ENCODE peak calls at places on chromosomes 12 and 14, in five cellular contexts. Y, N, S, G and T are unnamed samples.
A peak's percentile ranks its signal among the peaks of the same experiment; 100 is the strongest.

GRCh38 chr12:128848371-128848770 is 4.9 kb upstream of the GLT1D1 start:
- DNase-seq in Y (no peak), N (no peak), S (no peak), G (no peak), T (no peak)

GRCh38 chr14:34368971-34369665 is 92.9 kb downstream of the SPTSSA start:
- DNase-seq in Y (no peak), N (no peak), S (no peak), G (no peak), T (no peak)

GRCh38 chr12:53223006-53223305 is 9.1 kb downstream of the RARG start:
- DNase-seq in Y (peak; percentile 28), N (no peak), S (no peak), G (no peak), T (no peak)

GRCh38 chr12:132018193-132018916 is 68.6 kb downstream of the EP400 start:
- DNase-seq in Y (no peak), N (peak; percentile 24), S (no peak), G (no peak), T (no peak)

GRCh38 chr12:30908389-30909087 is 18.0 kb upstream of the TSPAN11 start:
- DNase-seq in Y (no peak), N (peak; percentile 45), S (no peak), G (no peak), T (no peak)

GRCh38 chr12:34292736-34293625 is 270.7 kb downstream of the ALG10 start:
- DNase-seq in Y (peak; percentile 16), N (no peak), S (no peak), G (no peak), T (peak; percentile 2)

GRCh38 chr12:4562034-4562657 is at the start of gene DYRK4:
- DNase-seq in Y (peak; percentile 82), N (peak; percentile 60), S (peak; percentile 85), G (no peak), T (peak; percentile 75)

GRCh38 chr12:56988207-56988739 is 18.1 kb downstream of the ZBTB39 start:
- DNase-seq in Y (no peak), N (no peak), S (no peak), G (no peak), T (peak; percentile 41)

GRCh38 chr12:99121476-99121965 is 476.4 kb downstream of the APAF1 start:
- DNase-seq in Y (no peak), N (no peak), S (no peak), G (no peak), T (no peak)

GRCh38 chr14:78448483-78449094 is 278.4 kb downstream of the NRXN3 start:
- DNase-seq in Y (no peak), N (no peak), S (peak; percentile 73), G (peak; percentile 15), T (peak; percentile 36)

GRCh38 chr12:69036533-69036932 is 103.6 kb upstream of the CPM start:
- DNase-seq in Y (no peak), N (no peak), S (no peak), G (no peak), T (no peak)

GRCh38 chr12:132804426-132804861 is 24.2 kb downstream of the GOLGA3 start:
- DNase-seq in Y (no peak), N (no peak), S (no peak), G (no peak), T (no peak)

GRCh38 chr12:108826115-108826806 is 31.1 kb downstream of the SSH1 start:
- DNase-seq in Y (peak; percentile 78), N (peak; percentile 97), S (no peak), G (no peak), T (peak; percentile 81)

GRCh38 chr12:11958216-11959091 is 112.3 kb upstream of the BCL2L14 start:
- DNase-seq in Y (no peak), N (peak; percentile 95), S (no peak), G (no peak), T (no peak)

GRCh38 chr14:90514015-90514398 is 117.2 kb downstream of the CALM1 start:
- DNase-seq in Y (no peak), N (no peak), S (no peak), G (no peak), T (no peak)

GRCh38 chr12:12965836-12966235 is 13.9 kb upstream of the GPRC5D start:
- DNase-seq in Y (no peak), N (no peak), S (no peak), G (no peak), T (no peak)

GRCh38 chr12:80195143-80195726 is 95.9 kb downstream of the OTOGL start:
- DNase-seq in Y (no peak), N (peak; percentile 86), S (no peak), G (peak; percentile 36), T (no peak)

GRCh38 chr14:92581966-92582566 is 68.5 kb downstream of the RIN3 start:
- DNase-seq in Y (no peak), N (no peak), S (no peak), G (no peak), T (no peak)

GRCh38 chr14:74913986-74914573 is 9.0 kb downstream of the RPS6KL1 start:
- DNase-seq in Y (peak; percentile 87), N (peak; percentile 77), S (peak; percentile 41), G (peak; percentile 12), T (peak; percentile 64)

DNA sequence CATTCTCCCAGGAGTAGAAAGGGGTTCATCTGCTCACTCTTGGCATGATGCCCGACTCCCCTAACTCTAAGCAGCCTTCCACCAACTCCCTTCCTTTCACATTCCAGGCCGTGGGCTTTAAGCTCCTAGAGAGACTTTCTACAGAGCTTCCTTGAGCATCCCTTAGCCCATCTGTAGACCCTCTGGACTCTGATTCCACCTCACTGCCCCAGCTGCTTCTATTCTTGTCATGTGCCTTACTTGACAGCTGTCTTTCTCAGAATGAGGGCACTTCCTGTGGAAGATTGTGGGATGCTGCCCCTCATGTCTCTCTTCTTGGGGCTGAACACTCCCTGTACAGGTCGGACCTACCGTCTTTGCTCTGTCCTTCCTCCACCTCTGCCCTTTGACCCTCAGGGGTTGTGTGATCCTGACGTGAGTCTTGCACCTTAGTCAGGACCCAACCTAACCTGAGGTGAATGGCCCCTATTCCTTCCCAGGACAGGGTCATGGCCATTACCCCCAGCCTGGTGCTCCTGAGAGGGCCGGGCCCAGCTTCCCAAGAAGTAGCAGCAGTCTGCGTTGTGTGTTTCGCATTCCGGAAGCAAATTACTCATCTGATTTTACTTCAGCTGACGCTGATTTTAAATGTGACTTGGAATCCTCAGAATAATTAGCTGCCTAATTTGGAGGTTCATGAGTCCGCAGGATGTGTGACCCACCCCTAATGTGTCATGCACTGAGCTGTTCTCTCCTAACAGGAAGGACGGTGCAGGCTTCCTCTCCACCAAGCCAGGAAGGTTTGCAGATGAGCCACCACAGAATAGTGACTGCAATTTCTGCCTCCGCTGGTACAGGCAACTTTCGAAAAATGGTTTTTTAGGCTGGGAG is 2.7 kb upstream of the GALNT6 start:
- DNase-seq in Y (no peak), N (peak; percentile 96), S (no peak), G (no peak), T (no peak)
- H3K27ac ChIP-seq in Y (peak overlapping the region; percentile 23), N (peak overlapping the region; percentile 73), S (no peak overlapping the region), G (no peak overlapping the region), T (no peak overlapping the region)

GRCh38 chr12:32135967-32136366 is 29.3 kb downstream of the BICD1 start:
- DNase-seq in Y (no peak), N (no peak), S (no peak), G (no peak), T (no peak)

GRCh38 chr12:32140867-32141266 is 34.2 kb downstream of the BICD1 start:
- DNase-seq in Y (no peak), N (no peak), S (no peak), G (no peak), T (no peak)

GRCh38 chr12:32136404-32136803 is 29.8 kb downstream of the BICD1 start:
- DNase-seq in Y (no peak), N (no peak), S (no peak), G (no peak), T (no peak)

GRCh38 chr12:32134144-32134888 is 27.7 kb downstream of the BICD1 start:
- DNase-seq in Y (no peak), N (peak; percentile 83), S (no peak), G (no peak), T (no peak)

GRCh38 chr12:32139064-32139421 is 32.4 kb downstream of the BICD1 start:
- DNase-seq in Y (no peak), N (peak; percentile 66), S (no peak), G (no peak), T (no peak)
- H3K4me1 ChIP-seq in Y (no peaks in the 10 kb centered on the region), N (peaks cover 4% of the 10 kb centered on the region), S (peaks cover 5% of the 10 kb centered on the region), G (no peaks in the 10 kb centered on the region), T (peaks cover 25% of the 10 kb centered on the region)

GRCh38 chr14:100320157-100320856 is 2.8 kb upstream of the SLC25A47 start:
- DNase-seq in Y (no peak), N (no peak), S (no peak), G (no peak), T (no peak)

GRCh38 chr14:100317897-100318808 is 5.0 kb upstream of the SLC25A47 start:
- DNase-seq in Y (peak; percentile 88), N (peak; percentile 26), S (no peak), G (peak; percentile 35), T (peak; percentile 83)

GRCh38 chr14:100314724-100315123 is 8.4 kb upstream of the SLC25A47 start:
- DNase-seq in Y (no peak), N (no peak), S (no peak), G (no peak), T (no peak)

GRCh38 chr14:100313464-100314230 is 7.4 kb upstream of the SLC25A29 start:
- DNase-seq in Y (no peak), N (no peak), S (no peak), G (no peak), T (no peak)

DNA sequence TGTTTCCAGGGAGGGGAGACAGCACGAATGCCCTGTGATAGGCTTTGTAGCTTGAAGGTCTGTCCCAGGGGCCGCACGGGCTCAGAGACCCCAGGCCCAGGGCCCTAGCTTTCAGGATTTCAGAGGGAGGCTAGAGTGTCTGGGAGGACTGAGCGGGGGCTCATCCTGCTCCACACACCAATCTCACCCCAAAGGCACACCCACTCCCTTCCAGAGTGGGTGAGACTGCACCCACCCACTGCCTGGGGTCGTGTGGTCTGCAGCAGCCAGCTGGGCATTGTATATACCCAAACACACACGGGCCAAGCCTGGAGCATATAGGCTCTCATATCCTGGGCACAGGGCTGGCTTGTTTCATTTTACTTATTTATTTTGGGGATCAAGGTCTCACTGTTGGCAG is 5.8 kb upstream of the SLC25A47 start:
- DNase-seq in Y (no peak), N (no peak), S (no peak), G (no peak), T (no peak)
- H3K27ac ChIP-seq in Y (no peak overlapping the region), N (no peak overlapping the region), S (no peak overlapping the region), G (no peak overlapping the region), T (no peak overlapping the region)

GRCh38 chr12:112352921-112353320 is 29.3 kb downstream of the HECTD4 start:
- DNase-seq in Y (no peak), N (no peak), S (no peak), G (no peak), T (no peak)

GRCh38 chr12:112347521-112347920 is 34.7 kb downstream of the HECTD4 start:
- DNase-seq in Y (no peak), N (peak; percentile 99), S (no peak), G (no peak), T (no peak)

GRCh38 chr12:112350593-112351592 is 31.3 kb downstream of the HECTD4 start:
- DNase-seq in Y (no peak), N (no peak), S (no peak), G (no peak), T (no peak)

GRCh38 chr12:112346194-112346593 is 36.0 kb downstream of the HECTD4 start:
- DNase-seq in Y (no peak), N (no peak), S (no peak), G (no peak), T (no peak)

DNA sequence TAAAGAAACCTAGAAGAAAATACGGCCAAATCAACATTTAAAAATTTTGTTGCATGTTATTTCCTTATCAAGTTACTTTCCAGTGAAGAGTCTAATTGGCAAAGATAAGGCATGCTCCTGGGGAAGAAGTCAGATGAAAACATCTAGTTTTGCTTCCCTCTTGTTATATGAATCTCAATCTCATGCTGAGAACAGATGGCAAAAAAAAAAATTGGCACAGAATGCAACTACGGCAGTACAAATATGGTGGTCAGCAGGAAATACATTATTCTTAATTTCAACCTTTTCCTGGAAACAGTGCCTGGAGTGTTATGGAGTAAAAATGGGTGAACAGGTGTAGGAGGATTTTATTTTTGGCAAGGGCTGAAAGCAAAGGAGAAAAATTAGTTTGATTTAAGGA is 32.8 kb downstream of the HECTD4 start:
- DNase-seq in Y (no peak), N (peak; percentile 41), S (no peak), G (no peak), T (no peak)
- H3K4me1 ChIP-seq in Y (peaks cover 43% of the 10 kb centered on the region), N (peaks cover 3% of the 10 kb centered on the region), S (peaks cover 6% of the 10 kb centered on the region), G (peaks cover 19% of the 10 kb centered on the region), T (no peaks in the 10 kb centered on the region)